ENCODE peak calls at places on chromosomes 11 and 22, in five cellular contexts. O is stimulated activated CD4-positive, alpha-beta T cell treated with anti-CD3 and anti-CD28 coated beads, Interleukin-1b, Interleukin-23, amount 100 ng/mL, for 1 hour; I is ACHN; B is nucleus accumbens; M is kidney. R is an unnamed sample.

GRCh38 chr11:63629426-63629825 is 15.2 kb upstream of the PLAAT3 start:
- DNase-seq in B (no peak), I (no peak), O (no peak), M (no peak), R (no peak)

GRCh38 chr22:33070600-33070999 is 12.4 kb upstream of the SYN3 start:
- DNase-seq in B (no peak), M (no peak), O (no peak), I (no peak), R (no peak)

GRCh38 chr22:31102441-31103081 is 4.8 kb downstream of the SELENOM start:
- DNase-seq in O (no peak), B (no peak), M (peak; percentile 91), I (peak; percentile 17), R (peak; percentile 96)

GRCh38 chr11:13368041-13368446 is 90.5 kb downstream of the BMAL1 start:
- DNase-seq in O (no peak), M (no peak), B (no peak), I (peak; percentile 35), R (no peak)

GRCh38 chr22:39456262-39457046 is at the start of gene MGAT3:
- DNase-seq in M (peak; percentile 75), B (no peak), I (no peak), O (no peak), R (no peak)

GRCh38 chr22:26038365-26038764 is 130.9 kb upstream of the SEZ6L start:
- DNase-seq in I (no peak), M (no peak), O (no peak), B (no peak), R (no peak)

GRCh38 chr11:112225753-112226061 is 521 bp upstream of the PTS start:
- DNase-seq in I (peak; percentile 70), M (no peak), O (no peak), B (no peak), R (no peak)

GRCh38 chr11:74019860-74020259 is 11.0 kb upstream of the UCP3 start:
- DNase-seq in I (no peak), B (no peak), M (no peak), O (no peak), R (no peak)

GRCh38 chr11:113137735-113138529 is 176.5 kb upstream of the TTC12 start:
- DNase-seq in M (no peak), O (no peak), I (no peak), B (no peak), R (no peak)

GRCh38 chr11:67583319-67584204 is at the start of gene GSTP1:
- DNase-seq in I (peak; percentile 88), M (peak; percentile 98), B (peak; percentile 66), O (peak; percentile 64), R (peak; percentile 98)

GRCh38 chr11:129377739-129378138 is 2.1 kb downstream of the BARX2 start:
- DNase-seq in I (no peak), O (no peak), B (no peak), M (no peak), R (no peak)

GRCh38 chr11:133835258-133836075 is 9.8 kb downstream of the SPATA19 start:
- DNase-seq in O (no peak), B (no peak), I (peak; percentile 39), M (no peak), R (no peak)

GRCh38 chr11:74570266-74571061 is 21.9 kb upstream of the POLD3 start:
- DNase-seq in M (no peak), B (no peak), I (peak; percentile 49), O (no peak), R (no peak)

GRCh38 chr11:65429724-65430405 is 7.3 kb downstream of the NEAT1 start:
- DNase-seq in I (peak; percentile 79), B (no peak), M (peak; percentile 93), O (no peak), R (peak; percentile 94)

GRCh38 chr11:69831985-69832384 is 12.8 kb upstream of the FGF3 start:
- DNase-seq in B (no peak), M (no peak), O (no peak), I (no peak), R (no peak)

GRCh38 chr22:38782402-38783094 is 11.4 kb downstream of the DNAL4 start:
- DNase-seq in M (no peak), O (no peak), I (no peak), B (no peak), R (no peak)

GRCh38 chr11:45468265-45468856 is 182.2 kb upstream of the SYT13 start:
- DNase-seq in O (no peak), M (peak; percentile 78), I (no peak), B (no peak), R (no peak)

GRCh38 chr11:47551086-47551485 is 1.8 kb downstream of the CELF1 start:
- DNase-seq in O (no peak), M (no peak), I (peak; percentile 50), B (no peak), R (no peak)

GRCh38 chr22:19965771-19966709 is 24.4 kb upstream of the TXNRD2 start:
- DNase-seq in M (peak; percentile 53), O (no peak), B (no peak), I (no peak), R (no peak)

GRCh38 chr11:77049081-77049480 is 14.9 kb downstream of the B3GNT6 start:
- DNase-seq in O (no peak), B (no peak), M (no peak), I (no peak), R (no peak)

GRCh38 chr11:429391-429790 is 12.4 kb downstream of the ANO9 start:
- DNase-seq in O (no peak), M (no peak), B (no peak), I (no peak), R (no peak)

R was measured in posterior vena cava.